ENCODE peak calls at places on chromosomes 2 and 18, in eight cellular contexts. K, Y, V, Q, W, A, N and U are unnamed samples.
A peak's percentile ranks its signal among the peaks of the same experiment; 100 is the strongest.

GRCh38 chr2:1011018-1011405 is 60.4 kb downstream of the SNTG2 start:
- DNase-seq in W (no peak), K (no peak), V (no peak), N (no peak), A (no peak), Y (no peak), Q (no peak), U (no peak)

GRCh38 chr2:203326355-203326754 is 1.8 kb upstream of the ABI2 start:
- DNase-seq in V (no peak), Q (no peak), K (no peak), W (peak; percentile 20), N (no peak), A (no peak), Y (no peak), U (no peak)

GRCh38 chr18:58895385-58895784 is 30.7 kb downstream of the ZNF532 start:
- DNase-seq in A (no peak), K (no peak), W (no peak), V (no peak), N (no peak), Q (no peak), Y (no peak), U (no peak)

GRCh38 chr18:63216911-63217311 is 102.7 kb downstream of the BCL2 start:
- DNase-seq in A (no peak), Y (no peak), W (peak; percentile 52), N (no peak), V (no peak), K (no peak), Q (no peak), U (no peak)

GRCh38 chr2:95058989-95059601 is 33.6 kb downstream of the MAL start:
- DNase-seq in N (no peak), Q (no peak), A (no peak), W (no peak), V (no peak), Y (no peak), K (no peak), U (no peak)

GRCh38 chr2:234491281-234491680 is 5.6 kb downstream of the ARL4C start:
- DNase-seq in V (no peak), W (no peak), Q (no peak), Y (no peak), N (no peak), K (no peak), A (no peak), U (no peak)

GRCh38 chr2:239369631-239370161 is 31.1 kb downstream of the HDAC4 start:
- DNase-seq in A (peak; percentile 75), W (peak; percentile 87), Q (no peak), N (peak; percentile 60), V (no peak), Y (no peak), K (no peak), U (peak; percentile 53)

GRCh38 chr2:102070058-102070642 is 72.4 kb upstream of the IL1R1 start:
- DNase-seq in W (no peak), A (no peak), K (no peak), Q (peak; percentile 86), N (no peak), Y (peak; percentile 11), V (no peak), U (no peak)

GRCh38 chr2:229780856-229781773 is 66.8 kb upstream of the DNER start:
- DNase-seq in V (peak; percentile 65), K (peak; percentile 36), W (peak; percentile 44), Q (peak; percentile 24), Y (no peak), N (no peak), A (no peak), U (no peak)

GRCh38 chr18:50659091-50660003 is 99.5 kb downstream of the MAPK4 start:
- DNase-seq in K (no peak), N (no peak), V (peak; percentile 93), W (no peak), Q (peak; percentile 6), Y (no peak), A (no peak), U (no peak)

GRCh38 chr2:193480187-193480586 is 1285.5 kb upstream of the TMEFF2 start:
- DNase-seq in Y (no peak), Q (no peak), W (no peak), N (no peak), V (no peak), K (no peak), A (no peak), U (no peak)

GRCh38 chr2:36493221-36493620 is 104.7 kb downstream of the FEZ2 start:
- DNase-seq in Q (no peak), V (no peak), W (no peak), Y (peak; percentile 14), K (no peak), A (no peak), N (no peak), U (no peak)

GRCh38 chr2:216349366-216349765 is 22.9 kb downstream of the MARCHF4 start:
- DNase-seq in Q (no peak), V (no peak), K (no peak), Y (no peak), N (no peak), A (no peak), W (no peak), U (no peak)

GRCh38 chr2:159366538-159366937 is 80.0 kb upstream of the WDSUB1 start:
- DNase-seq in V (no peak), Q (no peak), Y (no peak), K (no peak), A (no peak), N (no peak), W (no peak), U (no peak)